ENCODE peak calls at places on chromosomes 4 and X, in five cellular contexts. R is heart left ventricle, O is lower leg skin, U is Peyer's patch, A is heart right ventricle. E is an unnamed sample.

GRCh38 chrX:22192419-22193086 is 80.2 kb upstream of the CBLL2 start:
- DNase-seq in A (peak), R (peak), U (peak), O (peak), E (peak)

GRCh38 chr4:170009291-170009690 is 16.9 kb downstream of the MFAP3L start:
- DNase-seq in U (no peak), R (no peak), O (no peak), A (no peak), E (no peak)

GRCh38 chr4:161929966-161930365 is 233.8 kb downstream of the FSTL5 start:
- DNase-seq in R (no peak), A (no peak), U (no peak), O (no peak), E (no peak)

GRCh38 chr4:184824081-184824775 is 1.5 kb downstream of the ACSL1 start:
- DNase-seq in U (no peak), A (no peak), R (no peak), O (no peak), E (no peak)

GRCh38 chrX:134013092-134013497 is 27.7 kb upstream of the GPC3 start:
- DNase-seq in U (no peak), R (no peak), O (no peak), A (no peak), E (no peak)

GRCh38 chrX:118420462-118420861 is 74.6 kb downstream of the WDR44 start:
- DNase-seq in U (no peak), O (no peak), A (no peak), R (no peak), E (no peak)

GRCh38 chr4:39353478-39354177 is 12.5 kb downstream of the RFC1 start:
- DNase-seq in U (no peak), A (no peak), O (no peak), R (no peak), E (peak)

GRCh38 chr4:121208571-121208970 is 44.5 kb upstream of the TNIP3 start:
- DNase-seq in U (no peak), A (no peak), R (no peak), O (no peak), E (no peak)

GRCh38 chr4:38060829-38061431 is 100.7 kb downstream of the PTTG2 start:
- DNase-seq in O (no peak), A (no peak), R (no peak), U (no peak), E (no peak)

GRCh38 chr4:116358633-116359222 is 726.6 kb downstream of the TRAM1L1 start:
- DNase-seq in A (peak), O (peak), R (no peak), U (no peak), E (peak)

GRCh38 chr4:6516762-6517161 is 44.3 kb upstream of the PPP2R2C start:
- DNase-seq in R (peak), U (no peak), A (peak), O (no peak), E (no peak)

GRCh38 chr4:72275381-72275780 is 243.6 kb downstream of the NPFFR2 start:
- DNase-seq in A (no peak), O (no peak), R (no peak), U (no peak), E (no peak)

GRCh38 chr4:105895324-105895608 is at the start of gene NPNT:
- DNase-seq in O (no peak), A (no peak), U (no peak), R (peak), E (no peak)

GRCh38 chrX:139759637-139760036 is 51.7 kb upstream of the MCF2 start:
- DNase-seq in A (no peak), R (no peak), U (no peak), O (no peak), E (no peak)

GRCh38 chrX:37425370-37425769 is 76.2 kb downstream of the PRRG1 start:
- DNase-seq in R (no peak), O (no peak), U (no peak), A (no peak), E (no peak)

GRCh38 chrX:106481341-106481740 is 130.4 kb upstream of the RADX start:
- DNase-seq in A (peak), U (no peak), R (no peak), O (peak), E (peak)

GRCh38 chr4:183860726-183861125 is 44.4 kb upstream of the STOX2 start:
- DNase-seq in R (no peak), U (no peak), A (no peak), O (no peak), E (no peak)

GRCh38 chr4:179307297-179308136 is 1865.3 kb upstream of the AGA start:
- DNase-seq in U (no peak), O (no peak), R (no peak), A (no peak), E (peak)

GRCh38 chrX:40414335-40414734 is 166.4 kb upstream of the ATP6AP2 start:
- DNase-seq in R (no peak), O (no peak), U (no peak), A (no peak), E (no peak)

GRCh38 chrX:136192839-136193414 is 45.6 kb downstream of the FHL1 start:
- DNase-seq in O (no peak), U (no peak), A (no peak), R (no peak), E (no peak)

GRCh38 chrX:147877726-147878125 is 34.0 kb upstream of the FMR1 start:
- DNase-seq in R (no peak), A (no peak), O (no peak), U (no peak), E (no peak)

GRCh38 chr4:8176547-8177399 is 18.2 kb upstream of the ABLIM2 start:
- DNase-seq in U (no peak), A (no peak), R (peak), O (no peak), E (no peak)

DNA sequence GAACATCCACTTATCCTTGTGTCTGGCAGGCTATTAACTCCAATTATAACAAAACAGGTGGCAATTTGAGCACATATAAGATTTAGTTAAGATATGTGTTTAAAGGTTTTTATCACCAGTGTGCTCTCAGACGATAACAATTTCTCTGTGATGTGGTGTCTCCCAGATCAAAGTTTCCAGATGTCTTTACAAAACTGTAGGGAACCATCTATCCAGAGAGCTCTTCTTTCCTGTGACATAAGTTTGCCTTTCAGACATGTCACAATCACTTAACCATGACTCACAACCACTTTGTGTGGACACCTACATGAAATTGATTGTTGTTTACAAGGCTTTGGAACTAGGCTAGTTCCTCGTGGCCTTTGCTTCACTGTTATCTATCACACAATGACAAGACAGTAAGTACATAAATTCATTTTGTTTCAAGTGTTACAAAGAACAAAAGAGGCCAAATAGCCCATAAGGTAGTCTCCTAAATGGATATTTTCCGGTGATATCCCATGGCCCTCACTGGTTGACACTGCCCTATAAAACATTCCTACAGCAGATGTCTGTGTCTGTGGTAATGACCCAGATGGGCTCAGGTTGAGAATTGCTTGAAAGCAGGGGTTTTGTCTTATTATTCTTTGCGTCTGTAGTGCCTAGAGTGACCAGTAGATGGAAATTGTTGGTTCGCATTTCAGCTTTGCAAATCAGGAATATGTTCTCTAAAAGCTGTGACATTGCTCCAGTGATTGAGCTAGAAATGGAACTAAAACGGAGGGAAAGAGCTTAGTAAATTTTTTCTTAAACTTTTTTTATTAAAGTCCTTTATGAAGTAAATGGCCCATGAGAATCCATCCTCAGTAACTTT is 297.8 kb upstream of the FAM241A start:
- DNase-seq in U (no peak), O (no peak), R (no peak), A (no peak), E (no peak)
- TF ChIP-seq CTCF in U (peak), O (no peak), R (no peak), A (no peak), E (peak)

GRCh38 chrX:10579753-10580060 is 40.7 kb downstream of the MID1 start:
- DNase-seq in R (no peak), O (no peak), A (no peak), U (no peak), E (no peak)
- H3K4me3 ChIP-seq in R (no peak), O (no peak), A (peak), U (no peak), E (no peak)

DNA sequence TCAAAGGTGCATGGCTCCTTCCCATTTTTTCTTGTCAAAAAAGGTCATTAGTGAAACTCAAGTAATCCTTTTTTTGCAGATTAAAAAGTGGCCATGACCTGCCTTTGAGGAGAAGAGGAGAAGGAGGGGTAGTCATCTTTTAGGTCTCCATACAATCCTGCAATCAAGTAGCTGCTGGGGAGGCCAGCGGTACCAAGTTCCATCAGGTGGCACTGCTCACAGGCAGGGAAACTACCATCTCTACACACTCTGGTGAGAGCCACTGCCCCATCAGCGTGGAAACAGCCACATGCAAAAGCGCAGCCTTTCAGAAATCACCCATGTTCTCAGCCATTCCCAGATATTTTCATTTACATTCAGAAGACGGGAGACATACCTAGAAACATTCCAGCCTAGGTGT is 162.0 kb downstream of the TSPAN5 start:
- DNase-seq in U (no peak), R (no peak), O (no peak), A (no peak), E (no peak)
- TF ChIP-seq CTCF in U (no peak), R (no peak), O (no peak), A (no peak), E (no peak)

DNA sequence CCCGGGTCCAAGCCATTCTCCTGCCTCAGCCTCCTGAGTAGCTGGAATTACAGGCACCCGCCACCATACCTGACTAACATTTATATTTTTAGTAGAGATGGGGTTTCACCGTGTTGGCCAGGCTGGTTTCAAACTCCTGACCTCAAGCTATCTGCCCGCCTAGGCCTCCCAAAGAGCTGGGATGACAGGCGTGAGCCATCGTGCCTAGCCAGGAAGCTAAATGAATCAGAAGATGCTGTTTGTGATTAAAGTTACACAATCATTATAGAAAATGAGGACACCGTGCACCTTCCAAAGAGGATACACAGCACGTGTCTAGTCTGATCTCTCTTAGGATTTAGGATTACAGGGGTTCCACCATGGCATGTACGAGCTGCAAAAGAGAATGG is 99.6 kb downstream of the DHRSX start:
- DNase-seq in R (no peak), A (no peak), O (peak), U (no peak), E (no peak)
- H3K4me3 ChIP-seq in R (no peak), A (peak), O (no peak), U (no peak), E (no peak)

GRCh38 chrX:108020631-108021030 is 24.2 kb upstream of the VSIG1 start:
- DNase-seq in O (no peak), A (no peak), U (no peak), R (no peak), E (no peak)
- TF ChIP-seq CTCF in O (no peak), A (peak), U (peak), R (peak), E (peak)

GRCh38 chrX:30308263-30309138 is 689 bp downstream of the NR0B1 start:
- DNase-seq in O (no peak), R (no peak), U (peak), A (no peak), E (no peak)
- H3K4me3 ChIP-seq in O (no peak), R (no peak), U (no peak), A (peak), E (no peak)

DNA sequence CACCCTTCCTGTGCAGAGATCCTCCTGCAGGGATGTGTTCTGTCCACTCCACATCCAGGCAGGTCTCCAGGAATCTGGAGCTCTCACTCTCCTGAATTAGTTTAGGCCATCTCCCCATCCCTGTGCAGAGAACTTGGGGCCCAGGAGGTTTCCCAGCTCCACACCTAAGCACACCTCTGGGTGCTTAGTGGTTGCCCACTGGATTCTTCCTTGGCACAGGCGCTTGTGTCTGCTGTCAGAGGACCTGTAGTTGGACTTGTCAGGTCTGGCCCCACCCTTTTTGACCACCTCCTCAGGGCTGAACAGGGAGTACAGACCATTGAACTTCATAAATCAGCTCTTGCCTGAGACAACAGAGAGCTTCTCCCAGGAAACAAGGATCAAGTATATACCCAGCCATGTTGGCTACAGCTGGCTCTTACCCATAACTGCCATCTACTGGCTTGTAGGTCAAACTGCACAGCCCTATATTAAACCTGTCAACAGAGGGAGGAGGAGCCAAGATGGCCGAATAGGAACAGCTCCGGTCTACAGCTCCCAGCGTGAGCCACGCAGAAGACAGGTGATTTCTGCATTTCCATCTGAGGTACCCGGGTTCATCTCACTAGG is 275.5 kb downstream of the PPARGC1A start:
- DNase-seq in O (no peak), U (no peak), R (no peak), A (no peak), E (no peak)
- TF ChIP-seq CTCF in O (no peak), U (peak), R (peak), A (peak), E (no peak)

GRCh38 chrX:542179-542578 is 88.4 kb upstream of the SHOX start:
- DNase-seq in A (no peak), O (no peak), U (no peak), R (no peak), E (no peak)
- H3K4me3 ChIP-seq in A (no peak), O (no peak), U (no peak), R (no peak), E (no peak)

GRCh38 chr4:71232846-71233245 is 106.0 kb upstream of the SLC4A4 start:
- DNase-seq in U (no peak), A (no peak), O (no peak), R (no peak), E (no peak)
- TF ChIP-seq CTCF in U (no peak), A (no peak), O (no peak), R (no peak), E (no peak)

GRCh38 chr4:30437316-30437715 is 282.9 kb upstream of the PCDH7 start:
- DNase-seq in O (no peak), R (no peak), A (no peak), U (no peak), E (no peak)
- H3K4me3 ChIP-seq in O (no peak), R (no peak), A (no peak), U (no peak), E (no peak)